ENCODE peak calls at places on chromosomes 2 and 18, in eight cellular contexts. N is mammary epithelial cell; U is thyroid gland; Z is breast epithelium; M is left ventricle myocardium inferior; J is CD8-positive, alpha-beta T cell; E is HCT116; Q is osteoblast. D is an unnamed sample.

GRCh38 chr2:241011296-241011600 is 12.8 kb downstream of the SNED1 start:
- DNase-seq in N (no peak), U (no peak), Z (peak; percentile 16), M (no peak), J (no peak), E (no peak), Q (peak; percentile 46), D (no peak)

GRCh38 chr2:24253303-24253919 is 78.6 kb downstream of the FAM228A start:
- DNase-seq in N (peak; percentile 7), U (no peak), Z (no peak), M (no peak), J (no peak), E (no peak), Q (peak; percentile 18), D (no peak)

GRCh38 chr2:10987861-10988260 is 76.1 kb downstream of the KCNF1 start:
- DNase-seq in N (peak; percentile 21), U (no peak), Z (no peak), M (no peak), J (no peak), E (no peak), Q (no peak), D (no peak)

GRCh38 chr2:178279636-178280035 is 85.3 kb downstream of the OSBPL6 start:
- DNase-seq in N (no peak), U (no peak), Z (no peak), M (no peak), J (no peak), E (no peak), Q (no peak), D (no peak)

GRCh38 chr2:47639469-47639868 is 143.5 kb upstream of the MSH6 start:
- DNase-seq in N (no peak), U (no peak), Z (no peak), M (no peak), J (no peak), E (no peak), Q (no peak), D (no peak)

GRCh38 chr2:121093735-121094520 is 191.1 kb downstream of the TFCP2L1 start:
- DNase-seq in N (no peak), U (no peak), Z (no peak), M (no peak), J (no peak), E (no peak), Q (no peak), D (no peak)

GRCh38 chr2:240701091-240701735 is 9.5 kb downstream of the AQP12A start:
- DNase-seq in N (no peak), U (no peak), Z (no peak), M (peak; percentile 6), J (no peak), E (no peak), Q (no peak), D (no peak)

GRCh38 chr2:217396165-217396564 is 536.3 kb upstream of the TNP1 start:
- DNase-seq in N (no peak), U (no peak), Z (no peak), M (no peak), J (no peak), E (no peak), Q (peak; percentile 38), D (no peak)

GRCh38 chr2:75224636-75225094 is 25.3 kb upstream of the TACR1 start:
- DNase-seq in N (no peak), U (no peak), Z (no peak), M (no peak), J (no peak), E (no peak), Q (no peak), D (no peak)

GRCh38 chr2:203802277-203803045 is 65.1 kb upstream of the CTLA4 start:
- DNase-seq in N (peak; percentile 34), U (no peak), Z (no peak), M (no peak), J (no peak), E (no peak), Q (peak; percentile 58), D (peak; percentile 16)

GRCh38 chr18:76979906-76980305 is 152.7 kb downstream of the MBP start:
- DNase-seq in N (no peak), U (no peak), Z (no peak), M (no peak), J (no peak), E (no peak), Q (no peak), D (no peak)

GRCh38 chr18:36295880-36296301 is 1.6 kb upstream of the FHOD3 start:
- DNase-seq in N (no peak), U (peak; percentile 30), Z (no peak), M (no peak), J (no peak), E (no peak), Q (no peak), D (no peak)

GRCh38 chr18:61992285-61992684 is 99.5 kb upstream of the RNF152 start:
- DNase-seq in N (peak; percentile 80), U (no peak), Z (no peak), M (no peak), J (no peak), E (peak; percentile 35), Q (peak; percentile 22), D (no peak)

GRCh38 chr2:48912110-48912509 is 156.6 kb upstream of the LHCGR start:
- DNase-seq in N (no peak), U (no peak), Z (no peak), M (no peak), J (no peak), E (no peak), Q (no peak), D (no peak)

GRCh38 chr2:226985227-226985946 is 149.5 kb downstream of the RHBDD1 start:
- DNase-seq in N (peak; percentile 34), U (peak; percentile 38), Z (peak; percentile 37), M (no peak), J (no peak), E (peak; percentile 56), Q (peak; percentile 79), D (no peak)

GRCh38 chr2:38620282-38620977 is 17.7 kb upstream of the HNRNPLL start:
- DNase-seq in N (no peak), U (no peak), Z (no peak), M (no peak), J (no peak), E (no peak), Q (peak; percentile 62), D (no peak)

GRCh38 chr2:196473617-196474016 is 165.9 kb upstream of the CCDC150 start:
- DNase-seq in N (no peak), U (no peak), Z (no peak), M (no peak), J (no peak), E (no peak), Q (no peak), D (no peak)

GRCh38 chr2:214196260-214196659 is 214.6 kb upstream of the VWC2L start:
- DNase-seq in N (no peak), U (no peak), Z (no peak), M (no peak), J (no peak), E (no peak), Q (no peak), D (no peak)

GRCh38 chr2:131056204-131056975 is 36.9 kb downstream of the FAM168B start:
- DNase-seq in N (no peak), U (peak; percentile 44), Z (no peak), M (no peak), J (no peak), E (no peak), Q (peak; percentile 68), D (no peak)

GRCh38 chr2:86383844-86384243 is 46.4 kb upstream of the REEP1 start:
- DNase-seq in N (peak; percentile 40), U (no peak), Z (no peak), M (no peak), J (no peak), E (no peak), Q (peak; percentile 78), D (no peak)

GRCh38 chr2:2229898-2230817 is 100.9 kb downstream of the MYT1L start:
- DNase-seq in N (no peak), U (no peak), Z (no peak), M (peak; percentile 30), J (no peak), E (no peak), Q (peak; percentile 37), D (no peak)

GRCh38 chr2:59012234-59012633 is 771.1 kb upstream of the FANCL start:
- DNase-seq in N (no peak), U (no peak), Z (no peak), M (no peak), J (no peak), E (no peak), Q (no peak), D (no peak)

DNA sequence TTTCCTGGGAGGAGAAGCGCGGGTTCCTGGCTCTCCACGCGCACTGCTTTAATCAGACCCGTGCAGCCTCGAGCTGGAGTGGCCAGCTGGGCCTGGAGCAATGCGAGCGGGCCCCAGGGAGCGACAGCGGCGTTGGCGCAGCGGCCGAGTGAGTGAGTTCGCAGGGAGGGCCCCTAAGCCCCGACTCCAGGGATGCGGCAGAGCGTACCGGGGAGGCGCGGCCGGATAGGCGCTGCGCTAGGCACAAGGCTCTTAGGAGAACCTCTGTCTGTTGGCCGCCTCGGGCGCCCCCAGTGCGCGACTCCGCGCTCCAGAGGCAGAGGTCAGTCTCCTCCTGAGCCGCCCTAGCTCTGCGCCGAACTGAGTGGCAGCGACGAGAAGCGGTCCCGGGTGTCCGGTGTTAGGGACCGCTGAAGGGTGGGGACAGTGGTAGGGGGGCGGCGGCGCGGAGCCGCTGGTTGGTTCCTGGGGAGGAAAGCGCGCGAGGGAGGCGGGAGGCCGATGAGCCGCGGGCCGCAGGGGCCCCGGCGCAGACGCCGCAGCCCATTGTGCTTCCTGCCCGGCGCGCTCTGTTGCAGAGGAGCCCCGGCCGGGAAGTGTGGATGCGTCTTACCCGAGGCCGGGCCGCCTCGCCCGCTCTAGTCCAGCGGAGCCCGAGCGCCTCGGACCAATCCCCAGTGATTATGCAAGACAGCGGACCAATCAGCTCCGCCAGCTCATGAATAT is 410 bp upstream of the DLX1 start:
- DNase-seq in N (peak; percentile 97), U (peak; percentile 52), Z (no peak), M (peak; percentile 57), J (no peak), E (peak; percentile 74), Q (peak; percentile 99), D (no peak)
- H3K27me3 ChIP-seq in N (peaks cover 18% of the 10 kb centered on the region), U (peaks cover 75% of the 10 kb centered on the region), Z (peaks cover 22% of the 10 kb centered on the region), M (peaks cover 100% of the 10 kb centered on the region), J (peaks cover 97% of the 10 kb centered on the region), E (no peaks in the 10 kb centered on the region), Q (peaks cover 26% of the 10 kb centered on the region), D (peaks cover 100% of the 10 kb centered on the region)

GRCh38 chr2:25331686-25332365 is 9.9 kb downstream of the DNMT3A start:
- DNase-seq in N (peak; percentile 22), U (no peak), Z (no peak), M (peak; percentile 14), J (no peak), E (no peak), Q (peak; percentile 96), D (no peak)
- H3K27ac ChIP-seq in N (no peak overlapping the region), U (no peak overlapping the region), Z (peak overlapping the region; percentile 37), M (peak overlapping the region; percentile 70), J (no peak overlapping the region), E (no peak overlapping the region), Q (no peak overlapping the region), D (no peak overlapping the region)

DNA sequence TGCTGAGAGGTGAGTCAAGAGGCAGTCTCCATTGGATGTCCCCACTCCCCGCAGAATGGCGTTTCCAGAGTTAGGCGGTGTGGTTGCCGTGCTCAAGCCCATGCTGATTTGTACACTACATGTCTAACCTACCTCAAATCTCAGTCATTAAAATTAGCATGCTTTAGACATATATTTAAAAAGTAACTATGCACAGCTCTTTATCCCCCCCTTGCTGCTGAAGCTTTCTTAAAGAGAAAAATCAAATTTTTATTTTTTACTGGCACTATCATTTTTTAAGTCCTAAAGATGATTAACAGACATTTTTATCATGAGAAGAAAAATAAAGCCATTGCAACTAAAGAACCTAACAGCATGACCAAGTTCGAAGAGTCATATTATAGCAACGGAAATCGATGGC is 42.9 kb downstream of the BOLA3 start:
- DNase-seq in N (no peak), U (no peak), Z (no peak), M (no peak), J (no peak), E (no peak), Q (no peak), D (no peak)
- TF ChIP-seq CTCF in N (no peak), U (peak; percentile 15), Z (no peak), M (peak; percentile 35), J (peak; percentile 26), E (no peak), Q (peak; percentile 36), D (no peak)

GRCh38 chr2:232632229-232632903 is 1.0 kb upstream of the EFHD1 start:
- DNase-seq in N (no peak), U (no peak), Z (no peak), M (peak; percentile 25), J (no peak), E (no peak), Q (no peak), D (no peak)
- H3K27me3 ChIP-seq in N (peaks cover 17% of the 10 kb centered on the region), U (no peaks in the 10 kb centered on the region), Z (no peaks in the 10 kb centered on the region), M (peaks cover 71% of the 10 kb centered on the region), J (peaks cover 13% of the 10 kb centered on the region), E (no peaks in the 10 kb centered on the region), Q (peaks cover 54% of the 10 kb centered on the region), D (peaks cover 53% of the 10 kb centered on the region)